ENCODE peak calls at places on chromosomes 7 and 10, in nine cellular contexts. E is GM04504; P is activated T-cell treated with anti-CD3 and anti-CD28 coated beads, Interleukin-2, amount 50 U/mL, for 48 hours; W is NCI-H1930; V is glutamatergic neuron; S is stimulated activated CD8-positive, alpha-beta memory T cell treated with anti-CD3 and anti-CD28 coated beads, Interleukin-7, amount 100 ng/mL, for 1 hour; G is IMR-90; M is colonic mucosa; H is EL. Z is an unnamed sample.

GRCh38 chr7:128217030-128217805 is 23.9 kb upstream of the LEP start:
- DNase-seq in V (no peak), M (no peak), E (peak), W (no peak), G (peak), S (no peak), P (no peak), H (peak), Z (no peak)

GRCh38 chr7:98423043-98423442 is 22.2 kb upstream of the BAIAP2L1 start:
- DNase-seq in W (no peak), S (no peak), E (no peak), M (no peak), V (no peak), G (peak), H (peak), P (no peak), Z (no peak)

GRCh38 chr7:47693161-47693740 is 111.3 kb upstream of the TNS3 start:
- DNase-seq in H (peak), S (no peak), W (no peak), G (peak), P (no peak), V (no peak), E (no peak), M (no peak), Z (no peak)

GRCh38 chr10:83333566-83333965 is 805.7 kb upstream of the GHITM start:
- DNase-seq in W (no peak), V (no peak), G (no peak), S (no peak), H (no peak), E (no peak), M (no peak), P (no peak), Z (no peak)

GRCh38 chr7:2970907-2971306 is 72.8 kb downstream of the CARD11 start:
- DNase-seq in V (no peak), G (no peak), E (no peak), P (no peak), W (no peak), H (no peak), S (no peak), M (no peak), Z (no peak)

GRCh38 chr7:129495987-129496386 is 6.3 kb upstream of the SMKR1 start:
- DNase-seq in G (no peak), P (no peak), H (no peak), S (no peak), V (no peak), W (no peak), M (no peak), E (no peak), Z (no peak)

GRCh38 chr7:99625321-99625720 is 8.6 kb downstream of the ZSCAN25 start:
- DNase-seq in M (no peak), E (no peak), W (no peak), S (no peak), H (no peak), P (no peak), V (no peak), G (no peak), Z (no peak)

GRCh38 chr10:97543025-97543546 is 29.5 kb upstream of the ANKRD2 start:
- DNase-seq in W (no peak), G (peak), S (no peak), P (peak), M (peak), H (peak), V (no peak), E (peak), Z (no peak)

GRCh38 chr7:148982596-148983219 is 45.6 kb downstream of the PDIA4 start:
- DNase-seq in W (peak), S (no peak), P (peak), V (peak), E (no peak), G (peak), M (no peak), H (peak), Z (peak)

GRCh38 chr10:51214207-51214896 is 140.1 kb downstream of the PRKG1 start:
- DNase-seq in P (no peak), S (no peak), G (peak), E (no peak), V (no peak), W (no peak), M (no peak), H (no peak), Z (no peak)

GRCh38 chr7:80833289-80834104 is 85.4 kb downstream of the SEMA3C start:
- DNase-seq in W (no peak), H (peak), P (no peak), M (no peak), G (peak), E (peak), V (no peak), S (no peak), Z (no peak)

GRCh38 chr7:34928052-34928451 is 109.2 kb downstream of the DPY19L1 start:
- DNase-seq in W (no peak), G (no peak), V (peak), E (peak), H (peak), P (peak), S (no peak), M (peak), Z (no peak)

GRCh38 chr10:100969175-100970075 is at the start of gene SEMA4G:
- DNase-seq in H (peak), M (peak), P (peak), G (peak), E (no peak), W (peak), V (peak), S (peak), Z (no peak)

GRCh38 chr7:42226354-42226941 is 10.6 kb downstream of the GLI3 start:
- DNase-seq in W (no peak), M (no peak), G (no peak), H (no peak), V (no peak), P (no peak), E (no peak), S (no peak), Z (no peak)

GRCh38 chr7:20438665-20439376 is 108.1 kb downstream of the ITGB8 start:
- DNase-seq in W (no peak), H (no peak), S (no peak), E (no peak), M (no peak), G (no peak), V (no peak), P (no peak), Z (no peak)

GRCh38 chr10:132961864-132962622 is 19.7 kb upstream of the CFAP46 start:
- DNase-seq in S (peak), M (peak), W (no peak), V (peak), P (peak), G (peak), H (peak), E (peak), Z (no peak)

GRCh38 chr7:15199482-15199881 is 296.9 kb upstream of the DGKB start:
- DNase-seq in V (no peak), P (no peak), H (peak), E (no peak), S (no peak), M (no peak), G (peak), W (no peak), Z (no peak)

GRCh38 chr7:96786261-96786997 is 76.8 kb upstream of the SEM1 start:
- DNase-seq in V (no peak), M (no peak), G (no peak), H (no peak), P (no peak), E (no peak), S (no peak), W (peak), Z (no peak)

GRCh38 chr10:32279795-32280194 is 67.2 kb downstream of the EPC1 start:
- DNase-seq in S (no peak), M (no peak), P (no peak), W (no peak), G (no peak), E (no peak), V (no peak), H (no peak), Z (no peak)

GRCh38 chr7:112933598-112933997 is 143.4 kb upstream of the TMEM168 start:
- DNase-seq in S (no peak), G (no peak), V (no peak), E (no peak), P (no peak), W (no peak), H (no peak), M (no peak), Z (no peak)

GRCh38 chr10:56178210-56178609 is 182.8 kb downstream of the ZWINT start:
- DNase-seq in G (no peak), E (no peak), W (no peak), M (no peak), H (no peak), V (no peak), P (no peak), S (no peak), Z (no peak)

GRCh38 chr10:70162892-70163201 is 7.5 kb downstream of the SAR1A start:
- DNase-seq in H (peak), G (no peak), W (no peak), P (peak), M (no peak), V (no peak), E (no peak), S (no peak), Z (no peak)

GRCh38 chr10:114631678-114632417 is 26.2 kb downstream of the ABLIM1 start:
- DNase-seq in H (peak), S (no peak), G (no peak), P (peak), E (no peak), W (no peak), V (peak), M (peak), Z (no peak)

GRCh38 chr7:46707973-46708372 is 786.9 kb upstream of the IGFBP3 start:
- DNase-seq in W (no peak), G (no peak), P (no peak), S (no peak), H (no peak), M (no peak), E (no peak), V (no peak), Z (no peak)

GRCh38 chr7:38107486-38107893 is 70.6 kb upstream of the STARD3NL start:
- DNase-seq in S (peak), W (peak), G (peak), E (peak), V (peak), H (peak), P (peak), M (peak), Z (no peak)